ENCODE peak calls at places on chromosome 17, in six cellular contexts. One of them, this sample, is unnamed.

GRCh38 chr17:2214047-2214717 is 89.4 kb downstream of the SMG6 start:
- DNase-seq in lower leg skin: peak
- DNase-seq in fibroblast of the aortic adventitia: peak
- DNase-seq in left lung: peak
- DNase-seq in Panc1: no peak
- DNase-seq in ascending aorta: peak
- DNase-seq in this sample: peak

GRCh38 chr17:18004901-18005305 is 32.2 kb downstream of the DRC3 start:
- DNase-seq in lower leg skin: no peak
- DNase-seq in fibroblast of the aortic adventitia: no peak
- DNase-seq in left lung: no peak
- DNase-seq in Panc1: no peak
- DNase-seq in ascending aorta: no peak
- DNase-seq in this sample: no peak

GRCh38 chr17:34579017-34579946 is at the start of gene TMEM132E:
- DNase-seq in lower leg skin: no peak
- DNase-seq in fibroblast of the aortic adventitia: peak
- DNase-seq in left lung: no peak
- DNase-seq in Panc1: no peak
- DNase-seq in ascending aorta: no peak
- DNase-seq in this sample: no peak

GRCh38 chr17:3401786-3402185 is 3.6 kb upstream of the OR1E1 start:
- DNase-seq in lower leg skin: no peak
- DNase-seq in fibroblast of the aortic adventitia: no peak
- DNase-seq in left lung: no peak
- DNase-seq in Panc1: no peak
- DNase-seq in ascending aorta: no peak
- DNase-seq in this sample: no peak

GRCh38 chr17:73342057-73342522 is 30.3 kb upstream of the CDC42EP4 start:
- DNase-seq in lower leg skin: no peak
- DNase-seq in fibroblast of the aortic adventitia: peak
- DNase-seq in left lung: peak
- DNase-seq in Panc1: no peak
- DNase-seq in ascending aorta: peak
- DNase-seq in this sample: peak

GRCh38 chr17:45784583-45785372 is 658 bp downstream of the CRHR1 start:
- DNase-seq in lower leg skin: no peak
- DNase-seq in fibroblast of the aortic adventitia: no peak
- DNase-seq in left lung: no peak
- DNase-seq in Panc1: no peak
- DNase-seq in ascending aorta: no peak
- DNase-seq in this sample: no peak

GRCh38 chr17:34412965-34413441 is 50.0 kb upstream of the CCL1 start:
- DNase-seq in lower leg skin: no peak
- DNase-seq in fibroblast of the aortic adventitia: peak
- DNase-seq in left lung: no peak
- DNase-seq in Panc1: no peak
- DNase-seq in ascending aorta: no peak
- DNase-seq in this sample: peak

GRCh38 chr17:75400326-75400939 is 5.0 kb downstream of the GRB2 start:
- DNase-seq in lower leg skin: no peak
- DNase-seq in fibroblast of the aortic adventitia: no peak
- DNase-seq in left lung: no peak
- DNase-seq in Panc1: no peak
- DNase-seq in ascending aorta: no peak
- DNase-seq in this sample: no peak

GRCh38 chr17:74960739-74961342 is 11.7 kb downstream of the HID1 start:
- DNase-seq in lower leg skin: no peak
- DNase-seq in fibroblast of the aortic adventitia: peak
- DNase-seq in left lung: peak
- DNase-seq in Panc1: no peak
- DNase-seq in ascending aorta: no peak
- DNase-seq in this sample: peak

GRCh38 chr17:78935419-78936323 is 10.5 kb upstream of the TIMP2 start:
- DNase-seq in lower leg skin: peak
- DNase-seq in fibroblast of the aortic adventitia: peak
- DNase-seq in left lung: peak
- DNase-seq in Panc1: no peak
- DNase-seq in ascending aorta: peak
- DNase-seq in this sample: peak

GRCh38 chr17:78929908-78930775 is 5.0 kb upstream of the TIMP2 start:
- DNase-seq in lower leg skin: no peak
- DNase-seq in fibroblast of the aortic adventitia: no peak
- DNase-seq in left lung: no peak
- DNase-seq in Panc1: no peak
- DNase-seq in ascending aorta: no peak
- DNase-seq in this sample: no peak

GRCh38 chr17:78933959-78934568 is 8.9 kb upstream of the TIMP2 start:
- DNase-seq in lower leg skin: peak
- DNase-seq in fibroblast of the aortic adventitia: peak
- DNase-seq in left lung: peak
- DNase-seq in Panc1: peak
- DNase-seq in ascending aorta: peak
- DNase-seq in this sample: peak

GRCh38 chr17:78934681-78935418 is 9.7 kb upstream of the TIMP2 start:
- DNase-seq in lower leg skin: no peak
- DNase-seq in fibroblast of the aortic adventitia: peak
- DNase-seq in left lung: no peak
- DNase-seq in Panc1: no peak
- DNase-seq in ascending aorta: no peak
- DNase-seq in this sample: no peak

DNA sequence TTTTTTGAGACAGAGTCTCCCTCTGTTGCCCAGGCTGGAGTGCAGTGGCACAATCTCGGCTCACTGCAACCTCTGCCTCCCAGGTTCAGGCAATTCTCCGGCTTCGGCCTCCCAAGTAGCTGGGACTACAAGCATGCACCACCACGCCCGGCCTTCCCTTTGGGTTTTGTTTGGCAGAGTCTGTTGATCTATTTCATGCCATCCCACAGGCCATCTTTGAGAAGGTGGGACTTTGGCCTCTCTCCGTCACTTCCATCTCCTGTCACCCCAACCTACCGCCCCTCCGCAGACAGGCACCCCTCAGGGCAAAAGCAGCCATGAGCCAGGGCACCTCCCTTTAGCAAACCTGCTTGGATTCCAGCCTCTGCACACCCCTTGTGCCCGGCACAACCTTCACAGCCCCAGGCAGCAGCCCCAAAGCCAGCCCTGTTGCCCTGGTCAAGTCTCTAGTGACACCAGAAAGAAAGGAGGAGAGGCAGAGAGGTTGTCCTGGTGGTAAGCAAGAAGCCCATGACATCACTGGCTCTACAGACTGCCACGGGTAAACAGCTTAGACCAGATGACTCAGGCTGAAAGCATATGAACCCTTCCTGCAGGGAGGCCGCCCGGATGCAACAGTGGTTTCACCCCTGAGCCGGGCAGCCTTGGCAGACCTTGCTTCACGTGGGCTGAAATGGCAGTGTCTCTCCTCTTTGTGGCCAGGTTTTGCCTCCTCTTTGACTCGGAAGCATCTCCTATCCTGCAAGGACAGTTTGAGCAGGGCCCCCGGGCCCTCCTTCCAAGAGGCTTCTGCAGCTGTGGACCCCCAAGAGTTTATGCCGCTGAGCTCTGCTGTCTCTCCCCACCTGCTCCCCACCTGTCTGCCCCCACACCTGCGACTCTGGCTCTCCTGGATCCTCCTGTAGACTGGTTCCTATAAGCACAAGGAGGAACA is 8.1 kb upstream of the TIMP2 start:
- DNase-seq in lower leg skin: no peak
- DNase-seq in fibroblast of the aortic adventitia: peak
- DNase-seq in left lung: peak
- DNase-seq in Panc1: peak
- DNase-seq in ascending aorta: peak
- DNase-seq in this sample: peak
- H3K4me3 ChIP-seq in lower leg skin: no peak
- H3K4me3 ChIP-seq in fibroblast of the aortic adventitia: peak
- H3K4me3 ChIP-seq in left lung: peak
- H3K4me3 ChIP-seq in Panc1: peak
- H3K4me3 ChIP-seq in ascending aorta: peak
- H3K4me3 ChIP-seq in this sample: peak

GRCh38 chr17:36647598-36647997 is 46.2 kb downstream of the MRM1 start:
- DNase-seq in lower leg skin: no peak
- DNase-seq in fibroblast of the aortic adventitia: no peak
- DNase-seq in left lung: no peak
- DNase-seq in Panc1: no peak
- DNase-seq in ascending aorta: no peak
- DNase-seq in this sample: no peak
- TF ChIP-seq CTCF in lower leg skin: no peak
- TF ChIP-seq CTCF in fibroblast of the aortic adventitia: no peak
- TF ChIP-seq CTCF in left lung: no peak
- TF ChIP-seq CTCF in Panc1: no peak
- TF ChIP-seq CTCF in ascending aorta: no peak
- TF ChIP-seq CTCF in this sample: no peak

GRCh38 chr17:78861229-78861628 is 20.6 kb upstream of the USP36 start:
- DNase-seq in lower leg skin: no peak
- DNase-seq in fibroblast of the aortic adventitia: no peak
- DNase-seq in left lung: no peak
- DNase-seq in Panc1: no peak
- DNase-seq in ascending aorta: no peak
- DNase-seq in this sample: no peak
- H3K4me3 ChIP-seq in lower leg skin: no peak
- H3K4me3 ChIP-seq in fibroblast of the aortic adventitia: no peak
- H3K4me3 ChIP-seq in left lung: no peak
- H3K4me3 ChIP-seq in Panc1: no peak
- H3K4me3 ChIP-seq in ascending aorta: peak
- H3K4me3 ChIP-seq in this sample: no peak

DNA sequence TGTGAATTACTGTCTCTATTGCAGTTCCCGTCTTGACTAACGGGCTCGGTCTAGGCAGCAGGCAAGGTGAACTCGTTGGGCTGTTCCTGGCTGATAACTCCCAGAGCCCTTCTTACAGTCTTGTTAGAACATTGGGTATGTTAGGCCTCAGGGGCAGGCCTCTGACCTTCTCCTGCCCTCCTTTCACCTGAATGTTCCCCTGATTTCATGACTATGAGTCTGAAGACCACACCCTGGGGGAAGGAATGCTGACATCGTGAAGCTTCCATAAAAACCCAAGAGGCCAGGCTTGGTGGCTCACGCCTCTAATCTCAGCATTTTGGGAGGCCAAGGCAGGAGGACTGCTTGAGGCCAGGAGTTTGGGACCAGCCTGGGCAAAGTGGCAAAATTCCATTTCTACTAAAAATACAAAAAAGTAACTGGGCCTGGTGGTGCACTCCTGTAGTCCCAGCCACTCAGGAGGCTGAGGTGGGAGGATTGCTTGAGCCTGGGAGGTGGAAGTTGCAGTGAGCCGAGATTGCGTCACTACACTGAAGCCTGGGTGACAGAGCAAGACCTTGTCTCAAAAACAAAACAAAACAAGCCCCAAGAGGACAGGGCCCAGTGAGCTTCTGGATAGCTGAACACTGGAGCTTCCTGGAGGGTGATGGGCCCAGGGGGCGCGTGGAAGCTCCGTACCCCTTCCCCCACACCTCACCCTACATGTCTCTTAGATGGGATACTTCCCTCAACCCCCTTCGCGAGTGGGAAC is 47.8 kb upstream of the FBXO47 start:
- DNase-seq in lower leg skin: no peak
- DNase-seq in fibroblast of the aortic adventitia: no peak
- DNase-seq in left lung: peak
- DNase-seq in Panc1: no peak
- DNase-seq in ascending aorta: no peak
- DNase-seq in this sample: peak
- TF ChIP-seq CTCF in lower leg skin: no peak
- TF ChIP-seq CTCF in fibroblast of the aortic adventitia: no peak
- TF ChIP-seq CTCF in left lung: no peak
- TF ChIP-seq CTCF in Panc1: no peak
- TF ChIP-seq CTCF in ascending aorta: no peak
- TF ChIP-seq CTCF in this sample: no peak

GRCh38 chr17:56426901-56427300 is 166.6 kb upstream of the NOG start:
- DNase-seq in lower leg skin: no peak
- DNase-seq in fibroblast of the aortic adventitia: no peak
- DNase-seq in left lung: no peak
- DNase-seq in Panc1: no peak
- DNase-seq in ascending aorta: no peak
- DNase-seq in this sample: no peak

GRCh38 chr17:56432443-56432842 is 161.1 kb upstream of the NOG start:
- DNase-seq in lower leg skin: no peak
- DNase-seq in fibroblast of the aortic adventitia: no peak
- DNase-seq in left lung: no peak
- DNase-seq in Panc1: no peak
- DNase-seq in ascending aorta: no peak
- DNase-seq in this sample: no peak

GRCh38 chr17:56434610-56435009 is 158.9 kb upstream of the NOG start:
- DNase-seq in lower leg skin: no peak
- DNase-seq in fibroblast of the aortic adventitia: no peak
- DNase-seq in left lung: no peak
- DNase-seq in Panc1: no peak
- DNase-seq in ascending aorta: no peak
- DNase-seq in this sample: no peak

GRCh38 chr17:56436142-56436541 is 157.4 kb upstream of the NOG start:
- DNase-seq in lower leg skin: no peak
- DNase-seq in fibroblast of the aortic adventitia: no peak
- DNase-seq in left lung: no peak
- DNase-seq in Panc1: no peak
- DNase-seq in ascending aorta: no peak
- DNase-seq in this sample: no peak

DNA sequence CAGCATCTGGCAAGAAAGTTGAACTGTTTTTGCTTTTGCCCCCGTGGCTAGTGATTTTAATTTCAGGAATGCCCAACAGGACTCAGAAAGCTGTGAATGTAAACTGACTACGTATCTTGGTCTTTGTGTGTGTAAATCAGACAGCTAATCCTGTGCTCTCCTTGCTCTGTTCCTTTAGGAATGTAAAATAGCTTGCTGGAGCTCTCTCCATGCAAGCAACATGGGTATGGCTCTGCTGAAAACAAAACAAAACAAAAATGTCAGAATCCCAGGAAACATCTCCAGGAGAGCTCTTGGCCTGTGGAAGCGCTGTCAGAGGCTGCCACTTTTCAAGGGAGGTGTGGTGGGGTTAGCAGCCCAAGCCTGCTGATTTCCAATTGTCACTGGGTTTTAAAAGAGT is 161.8 kb upstream of the NOG start:
- DNase-seq in lower leg skin: no peak
- DNase-seq in fibroblast of the aortic adventitia: no peak
- DNase-seq in left lung: no peak
- DNase-seq in Panc1: no peak
- DNase-seq in ascending aorta: no peak
- DNase-seq in this sample: no peak
- H3K4me3 ChIP-seq in lower leg skin: no peak
- H3K4me3 ChIP-seq in fibroblast of the aortic adventitia: no peak
- H3K4me3 ChIP-seq in left lung: no peak
- H3K4me3 ChIP-seq in Panc1: no peak
- H3K4me3 ChIP-seq in ascending aorta: no peak
- H3K4me3 ChIP-seq in this sample: no peak

GRCh38 chr17:29828676-29829291 is 101.2 kb downstream of the SSH2 start:
- DNase-seq in lower leg skin: no peak
- DNase-seq in fibroblast of the aortic adventitia: no peak
- DNase-seq in left lung: no peak
- DNase-seq in Panc1: no peak
- DNase-seq in ascending aorta: no peak
- DNase-seq in this sample: no peak
- TF ChIP-seq CTCF in lower leg skin: no peak
- TF ChIP-seq CTCF in fibroblast of the aortic adventitia: no peak
- TF ChIP-seq CTCF in left lung: no peak
- TF ChIP-seq CTCF in Panc1: no peak
- TF ChIP-seq CTCF in ascending aorta: no peak
- TF ChIP-seq CTCF in this sample: no peak

This sample was measured in fibroblast of mammary gland.